ENCODE peak calls at places on chromosome 10, in six cellular contexts. Y is SK-N-SH, A is HepG2, E is GM12878, K is H1, R is K562. J is an unnamed sample.

GRCh38 chr10:93553501-93554374 is 12.7 kb upstream of the FFAR4 start:
- DNase-seq in Y (no peak), A (no peak), E (no peak), K (no peak), R (no peak), J (no peak)

GRCh38 chr10:91712315-91712714 is 79.4 kb upstream of the PPP1R3C start:
- DNase-seq in Y (no peak), A (no peak), E (no peak), K (no peak), R (no peak), J (no peak)

GRCh38 chr10:24462889-24463552 is 254.1 kb downstream of the KIAA1217 start:
- DNase-seq in Y (no peak), A (no peak), E (no peak), K (no peak), R (no peak), J (no peak)

GRCh38 chr10:122285506-122286444 is 14.7 kb downstream of the BTBD16 start:
- DNase-seq in Y (no peak), A (no peak), E (no peak), K (no peak), R (no peak), J (no peak)

GRCh38 chr10:133225707-133226191 is 4.3 kb upstream of the UTF1 start:
- DNase-seq in Y (no peak), A (no peak), E (no peak), K (no peak), R (no peak), J (no peak)

GRCh38 chr10:94423627-94424026 is 21.3 kb downstream of the TBC1D12 start:
- DNase-seq in Y (no peak), A (no peak), E (no peak), K (no peak), R (no peak), J (no peak)

GRCh38 chr10:24866615-24867583 is 85.5 kb downstream of the PRTFDC1 start:
- DNase-seq in Y (no peak), A (peak), E (no peak), K (no peak), R (peak), J (no peak)

GRCh38 chr10:110790913-110791525 is 80.7 kb upstream of the PDCD4 start:
- DNase-seq in Y (no peak), A (no peak), E (no peak), K (no peak), R (no peak), J (no peak)

GRCh38 chr10:29304259-29305030 is 15.6 kb downstream of the LYZL1 start:
- DNase-seq in Y (peak), A (peak), E (no peak), K (peak), R (peak), J (peak)

GRCh38 chr10:132421377-132422168 is 24.6 kb downstream of the PWWP2B start:
- DNase-seq in Y (peak), A (peak), E (no peak), K (no peak), R (peak), J (peak)

GRCh38 chr10:103929396-103929921 is 11.5 kb upstream of the STN1 start:
- DNase-seq in Y (no peak), A (no peak), E (no peak), K (no peak), R (no peak), J (no peak)

GRCh38 chr10:121608669-121609190 is 10.5 kb upstream of the FGFR2 start:
- DNase-seq in Y (peak), A (peak), E (no peak), K (peak), R (peak), J (no peak)

GRCh38 chr10:38118072-38118807 is 24.1 kb downstream of the ZNF37A start:
- DNase-seq in Y (no peak), A (no peak), E (no peak), K (no peak), R (no peak), J (no peak)

GRCh38 chr10:42942279-42942932 is 134.5 kb upstream of the RET start:
- DNase-seq in Y (no peak), A (no peak), E (no peak), K (peak), R (no peak), J (no peak)

GRCh38 chr10:2839081-2839725 is 228.1 kb upstream of the PFKP start:
- DNase-seq in Y (peak), A (peak), E (no peak), K (peak), R (peak), J (peak)

GRCh38 chr10:132542086-132542775 is 4.6 kb downstream of the INPP5A start:
- DNase-seq in Y (peak), A (no peak), E (no peak), K (no peak), R (no peak), J (no peak)

GRCh38 chr10:130432850-130433249 is 296.7 kb downstream of the GLRX3 start:
- DNase-seq in Y (no peak), A (no peak), E (no peak), K (peak), R (no peak), J (no peak)

GRCh38 chr10:80323298-80323697 is 33.3 kb downstream of the DYDC1 start:
- DNase-seq in Y (no peak), A (no peak), E (no peak), K (no peak), R (no peak), J (no peak)
- TF ChIP-seq GABPA in Y (no peak), A (no peak), E (no peak), K (no peak), R (no peak), J (no peak)

DNA sequence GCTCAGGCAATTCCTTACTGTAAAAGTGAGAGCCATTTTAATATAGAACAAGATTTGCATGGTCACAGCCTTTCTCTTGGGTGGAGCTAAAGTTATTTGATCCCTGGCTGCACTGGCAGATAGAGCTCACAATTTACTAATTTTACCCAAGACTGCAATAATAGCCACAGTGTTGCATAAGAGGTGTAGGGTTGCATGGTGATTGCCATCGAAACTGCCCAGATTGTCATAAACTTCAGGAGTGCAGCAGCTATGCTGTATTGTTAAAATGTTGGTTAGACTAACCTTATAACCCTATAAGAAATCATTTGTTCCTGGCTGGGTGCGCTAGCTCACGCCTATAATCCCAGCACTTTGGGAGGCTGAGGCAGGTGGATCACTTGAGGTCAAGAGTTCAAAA is 50.0 kb downstream of the VCL start:
- DNase-seq in Y (no peak), A (no peak), E (no peak), K (no peak), R (no peak), J (no peak)
- TF ChIP-seq GABPA in Y (no peak), A (no peak), E (no peak), K (no peak), R (no peak), J (no peak)

GRCh38 chr10:6050801-6051445 is 11.2 kb downstream of the IL2RA start:
- DNase-seq in Y (peak), A (peak), E (peak), K (no peak), R (peak), J (no peak)
- TF ChIP-seq GABPA in Y (no peak), A (no peak), E (peak), K (no peak), R (no peak), J (no peak)

DNA sequence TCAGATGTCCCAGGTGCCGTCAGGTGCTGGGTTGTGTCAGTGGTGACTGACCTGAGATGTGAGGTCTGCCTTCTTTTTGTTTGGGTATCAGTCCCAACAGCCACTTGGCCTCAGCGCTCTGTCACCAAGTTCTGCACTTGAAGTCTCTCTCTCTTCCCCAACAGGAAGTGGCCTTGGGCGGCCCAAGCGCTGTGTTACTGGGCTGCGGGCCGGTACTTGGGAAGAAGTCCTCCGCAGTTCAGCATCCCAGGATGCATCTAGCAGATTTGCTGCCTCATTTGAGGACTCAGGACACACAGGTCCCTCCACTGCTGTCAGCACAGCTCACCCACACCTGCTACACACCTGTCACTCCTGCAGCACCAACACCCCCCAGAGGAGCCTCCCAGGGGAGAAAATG is 40.1 kb downstream of the LYZL2 start:
- DNase-seq in Y (no peak), A (no peak), E (no peak), K (no peak), R (no peak), J (no peak)
- TF ChIP-seq GABPA in Y (no peak), A (no peak), E (no peak), K (no peak), R (no peak), J (no peak)

DNA sequence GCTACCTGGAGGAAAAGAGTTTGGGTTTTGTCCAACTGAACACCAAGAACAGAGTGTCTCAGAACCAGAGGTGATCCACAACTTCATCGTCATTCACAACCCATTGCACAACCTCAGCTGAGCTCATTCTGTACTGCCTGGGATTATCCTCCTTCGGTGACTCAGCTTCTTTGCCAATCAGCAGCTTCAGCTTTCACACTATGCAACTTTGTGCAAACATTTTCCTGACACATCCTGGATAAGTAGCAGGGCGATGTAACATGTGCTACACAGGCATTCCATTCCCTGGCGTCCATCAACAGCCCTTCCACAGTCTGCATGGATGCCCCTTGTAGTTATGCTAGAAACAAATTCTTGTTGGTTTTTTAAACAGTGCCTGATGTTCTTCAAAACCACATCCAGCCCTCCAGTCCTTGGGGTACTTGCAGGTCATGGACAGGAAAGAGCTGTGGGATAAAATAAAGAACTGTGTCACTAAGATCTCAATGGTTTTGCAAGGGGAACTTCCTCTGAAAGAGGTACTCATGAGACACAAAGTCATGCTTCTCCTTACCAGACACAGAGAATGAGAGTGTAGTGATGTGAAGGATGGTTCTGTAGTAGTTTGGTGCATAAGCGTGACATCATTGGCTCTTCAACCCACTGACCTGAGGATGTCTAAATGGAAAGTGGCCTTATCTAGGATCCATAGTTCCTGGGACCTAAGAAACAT is 478.5 kb downstream of the KIF20B start:
- DNase-seq in Y (no peak), A (no peak), E (no peak), K (no peak), R (no peak), J (no peak)
- TF ChIP-seq GABPA in Y (no peak), A (no peak), E (no peak), K (no peak), R (no peak), J (no peak)

GRCh38 chr10:120507651-120508050 is 50.6 kb downstream of the PLPP4 start:
- DNase-seq in Y (no peak), A (no peak), E (no peak), K (no peak), R (no peak), J (no peak)

GRCh38 chr10:120506674-120507073 is 49.6 kb downstream of the PLPP4 start:
- DNase-seq in Y (no peak), A (no peak), E (no peak), K (no peak), R (no peak), J (no peak)

GRCh38 chr10:120508966-120509365 is 51.9 kb downstream of the PLPP4 start:
- DNase-seq in Y (no peak), A (no peak), E (no peak), K (no peak), R (no peak), J (no peak)

GRCh38 chr10:120507175-120507574 is 50.1 kb downstream of the PLPP4 start:
- DNase-seq in Y (no peak), A (no peak), E (no peak), K (no peak), R (no peak), J (no peak)

DNA sequence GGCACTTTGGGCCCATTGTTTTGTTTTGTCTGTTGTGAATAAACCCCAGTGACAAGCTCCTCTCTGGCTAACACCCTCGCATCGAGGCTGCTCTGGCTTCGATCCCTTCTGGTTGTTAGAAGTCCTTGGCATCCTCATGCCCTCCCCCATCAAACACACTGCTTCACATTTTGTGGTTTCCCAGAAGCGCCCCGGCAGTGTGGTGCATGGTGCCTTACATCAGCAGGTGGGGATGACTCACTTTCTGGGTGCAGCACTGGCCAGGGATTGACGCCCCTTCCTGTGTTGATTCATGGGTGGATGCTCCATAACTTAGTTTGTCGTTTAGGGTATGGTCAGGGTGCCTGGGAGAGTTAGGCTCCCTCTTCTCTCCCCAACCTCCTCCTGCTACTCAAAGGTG is 51.4 kb downstream of the PLPP4 start:
- DNase-seq in Y (no peak), A (no peak), E (no peak), K (no peak), R (no peak), J (no peak)
- TF ChIP-seq GABPA in Y (no peak), A (no peak), E (no peak), K (no peak), R (no peak), J (no peak)

GRCh38 chr10:80421369-80422220 is 13.2 kb downstream of the PRXL2A start:
- DNase-seq in Y (no peak), A (no peak), E (peak), K (no peak), R (no peak), J (no peak)

GRCh38 chr10:80425901-80426300 is 17.6 kb downstream of the PRXL2A start:
- DNase-seq in Y (no peak), A (no peak), E (no peak), K (no peak), R (no peak), J (no peak)

GRCh38 chr10:80416401-80417098 is 8.2 kb downstream of the PRXL2A start:
- DNase-seq in Y (no peak), A (no peak), E (no peak), K (no peak), R (no peak), J (no peak)

GRCh38 chr10:80422221-80422536 is 13.8 kb downstream of the PRXL2A start:
- DNase-seq in Y (no peak), A (no peak), E (no peak), K (no peak), R (no peak), J (no peak)
- TF ChIP-seq GABPA in Y (no peak), A (no peak), E (no peak), K (no peak), R (no peak), J (no peak)

GRCh38 chr10:61280303-61280702 is 172.9 kb downstream of the TMEM26 start:
- DNase-seq in Y (no peak), A (no peak), E (no peak), K (no peak), R (no peak), J (no peak)
- TF ChIP-seq GABPA in Y (no peak), A (no peak), E (no peak), K (no peak), R (no peak), J (no peak)

DNA sequence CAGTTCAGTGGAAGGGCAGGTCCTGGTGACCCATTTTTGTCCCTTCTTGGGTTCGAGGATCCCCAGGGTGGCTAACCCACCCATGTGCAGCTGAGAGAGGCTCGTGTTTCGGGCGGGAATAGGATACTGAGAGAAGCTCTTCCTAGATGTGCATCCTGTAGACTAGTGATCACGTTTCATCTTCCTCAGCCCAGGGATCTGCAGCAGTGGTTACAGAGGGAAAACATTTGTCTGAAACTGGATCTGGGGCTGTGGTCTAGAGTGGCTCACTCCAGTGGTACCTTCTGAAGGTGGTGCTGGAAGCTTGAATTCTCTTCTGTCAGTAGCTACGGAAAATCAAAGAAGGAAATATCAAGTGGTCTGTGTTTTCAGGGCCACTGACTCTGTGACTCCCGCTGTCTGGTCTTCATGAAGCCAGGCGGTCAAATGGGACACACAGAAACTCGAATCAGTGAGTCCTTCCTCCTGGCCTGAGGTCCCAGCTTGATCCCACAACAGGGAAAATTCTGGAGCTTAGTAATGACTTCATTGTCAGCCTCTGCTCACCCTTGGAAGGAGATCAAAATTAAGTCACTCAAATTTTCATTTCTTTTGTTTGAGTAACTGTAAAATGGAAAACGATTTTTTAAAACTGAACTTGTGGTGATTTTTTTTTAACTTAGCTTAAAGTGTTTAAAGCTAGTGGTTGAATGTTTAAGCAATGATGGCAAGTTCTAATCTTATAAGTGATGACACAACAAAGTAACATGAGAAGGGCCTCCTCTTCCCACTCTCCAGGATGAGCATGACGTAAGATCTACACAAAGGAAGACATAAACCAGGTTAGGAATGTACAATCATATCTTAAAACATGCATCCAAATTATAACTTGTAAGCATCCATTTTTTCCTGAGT is 469.3 kb upstream of the KLF6 start:
- DNase-seq in Y (no peak), A (no peak), E (no peak), K (no peak), R (no peak), J (no peak)
- TF ChIP-seq GABPA in Y (no peak), A (no peak), E (no peak), K (no peak), R (no peak), J (no peak)

J was measured in HL-60.